ENCODE peak calls at places on chromosomes 1 and 21, in four cellular contexts. One of them, this sample, is unnamed.

GRCh38 chr1:190837888-190838287 is 360.2 kb upstream of the BRINP3 start:
- DNase-seq in CD8-positive, alpha-beta T cell: no peak
- DNase-seq in CD4-positive, CD25-positive, alpha-beta regulatory T cell: no peak
- DNase-seq in pancreas: no peak
- DNase-seq in this sample: no peak

GRCh38 chr1:222043444-222044292 is 301.8 kb upstream of the DUSP10 start:
- DNase-seq in CD8-positive, alpha-beta T cell: no peak
- DNase-seq in CD4-positive, CD25-positive, alpha-beta regulatory T cell: no peak
- DNase-seq in pancreas: no peak
- DNase-seq in this sample: no peak

GRCh38 chr1:60268451-60268850 is 194.9 kb upstream of the C1orf87 start:
- DNase-seq in CD8-positive, alpha-beta T cell: no peak
- DNase-seq in CD4-positive, CD25-positive, alpha-beta regulatory T cell: no peak
- DNase-seq in pancreas: no peak
- DNase-seq in this sample: no peak

GRCh38 chr1:223831755-223832636 is 13.8 kb downstream of the TP53BP2 start:
- DNase-seq in CD8-positive, alpha-beta T cell: no peak
- DNase-seq in CD4-positive, CD25-positive, alpha-beta regulatory T cell: no peak
- DNase-seq in pancreas: no peak
- DNase-seq in this sample: peak; percentile 52

GRCh38 chr1:93552751-93553455 is 105.0 kb downstream of the FNBP1L start:
- DNase-seq in CD8-positive, alpha-beta T cell: no peak
- DNase-seq in CD4-positive, CD25-positive, alpha-beta regulatory T cell: no peak
- DNase-seq in pancreas: no peak
- DNase-seq in this sample: no peak

GRCh38 chr1:16026723-16027484 is 5.1 kb downstream of the CLCNKA start:
- DNase-seq in CD8-positive, alpha-beta T cell: peak; percentile 4
- DNase-seq in CD4-positive, CD25-positive, alpha-beta regulatory T cell: no peak
- DNase-seq in pancreas: peak; percentile 27
- DNase-seq in this sample: peak; percentile 11

GRCh38 chr1:157156058-157156541 is 17.9 kb upstream of the ETV3 start:
- DNase-seq in CD8-positive, alpha-beta T cell: peak; percentile 58
- DNase-seq in CD4-positive, CD25-positive, alpha-beta regulatory T cell: peak; percentile 67
- DNase-seq in pancreas: peak; percentile 68
- DNase-seq in this sample: peak; percentile 62

GRCh38 chr1:160116277-160117147 is 953 bp downstream of the ATP1A2 start:
- DNase-seq in CD8-positive, alpha-beta T cell: no peak
- DNase-seq in CD4-positive, CD25-positive, alpha-beta regulatory T cell: no peak
- DNase-seq in pancreas: no peak
- DNase-seq in this sample: no peak

GRCh38 chr1:39679821-39680220 is 7.9 kb upstream of the NT5C1A start:
- DNase-seq in CD8-positive, alpha-beta T cell: no peak
- DNase-seq in CD4-positive, CD25-positive, alpha-beta regulatory T cell: no peak
- DNase-seq in pancreas: no peak
- DNase-seq in this sample: no peak

GRCh38 chr21:45937721-45938452 is 43.7 kb upstream of the COL6A1 start:
- DNase-seq in CD8-positive, alpha-beta T cell: no peak
- DNase-seq in CD4-positive, CD25-positive, alpha-beta regulatory T cell: no peak
- DNase-seq in pancreas: no peak
- DNase-seq in this sample: no peak

GRCh38 chr1:118555638-118556037 is 370.6 kb upstream of the SPAG17 start:
- DNase-seq in CD8-positive, alpha-beta T cell: no peak
- DNase-seq in CD4-positive, CD25-positive, alpha-beta regulatory T cell: no peak
- DNase-seq in pancreas: no peak
- DNase-seq in this sample: no peak

GRCh38 chr1:16260814-16261213 is 23.8 kb upstream of the CPLANE2 start:
- DNase-seq in CD8-positive, alpha-beta T cell: no peak
- DNase-seq in CD4-positive, CD25-positive, alpha-beta regulatory T cell: no peak
- DNase-seq in pancreas: no peak
- DNase-seq in this sample: no peak

GRCh38 chr1:199205740-199206139 is 566.9 kb downstream of the PTPRC start:
- DNase-seq in CD8-positive, alpha-beta T cell: no peak
- DNase-seq in CD4-positive, CD25-positive, alpha-beta regulatory T cell: no peak
- DNase-seq in pancreas: no peak
- DNase-seq in this sample: no peak

GRCh38 chr1:26530540-26530897 is 958 bp downstream of the RPS6KA1 start:
- DNase-seq in CD8-positive, alpha-beta T cell: no peak
- DNase-seq in CD4-positive, CD25-positive, alpha-beta regulatory T cell: no peak
- DNase-seq in pancreas: peak; percentile 34
- DNase-seq in this sample: no peak

GRCh38 chr1:115828101-115829022 is 12.6 kb downstream of the NHLH2 start:
- DNase-seq in CD8-positive, alpha-beta T cell: no peak
- DNase-seq in CD4-positive, CD25-positive, alpha-beta regulatory T cell: no peak
- DNase-seq in pancreas: peak; percentile 28
- DNase-seq in this sample: no peak

GRCh38 chr1:162014202-162014601 is 9.5 kb downstream of the OLFML2B start:
- DNase-seq in CD8-positive, alpha-beta T cell: no peak
- DNase-seq in CD4-positive, CD25-positive, alpha-beta regulatory T cell: no peak
- DNase-seq in pancreas: no peak
- DNase-seq in this sample: no peak

GRCh38 chr1:38029725-38030511 is 16.7 kb downstream of the POU3F1 start:
- DNase-seq in CD8-positive, alpha-beta T cell: no peak
- DNase-seq in CD4-positive, CD25-positive, alpha-beta regulatory T cell: no peak
- DNase-seq in pancreas: peak; percentile 73
- DNase-seq in this sample: peak; percentile 23

GRCh38 chr1:43577647-43578542 is 47.2 kb downstream of the PTPRF start:
- DNase-seq in CD8-positive, alpha-beta T cell: no peak
- DNase-seq in CD4-positive, CD25-positive, alpha-beta regulatory T cell: no peak
- DNase-seq in pancreas: no peak
- DNase-seq in this sample: no peak

GRCh38 chr1:114458208-114458777 is 52.7 kb downstream of the TRIM33 start:
- DNase-seq in CD8-positive, alpha-beta T cell: no peak
- DNase-seq in CD4-positive, CD25-positive, alpha-beta regulatory T cell: no peak
- DNase-seq in pancreas: no peak
- DNase-seq in this sample: no peak

GRCh38 chr1:28986296-28986910 is 72.0 kb downstream of the EPB41 start:
- DNase-seq in CD8-positive, alpha-beta T cell: no peak
- DNase-seq in CD4-positive, CD25-positive, alpha-beta regulatory T cell: no peak
- DNase-seq in pancreas: no peak
- DNase-seq in this sample: no peak

DNA sequence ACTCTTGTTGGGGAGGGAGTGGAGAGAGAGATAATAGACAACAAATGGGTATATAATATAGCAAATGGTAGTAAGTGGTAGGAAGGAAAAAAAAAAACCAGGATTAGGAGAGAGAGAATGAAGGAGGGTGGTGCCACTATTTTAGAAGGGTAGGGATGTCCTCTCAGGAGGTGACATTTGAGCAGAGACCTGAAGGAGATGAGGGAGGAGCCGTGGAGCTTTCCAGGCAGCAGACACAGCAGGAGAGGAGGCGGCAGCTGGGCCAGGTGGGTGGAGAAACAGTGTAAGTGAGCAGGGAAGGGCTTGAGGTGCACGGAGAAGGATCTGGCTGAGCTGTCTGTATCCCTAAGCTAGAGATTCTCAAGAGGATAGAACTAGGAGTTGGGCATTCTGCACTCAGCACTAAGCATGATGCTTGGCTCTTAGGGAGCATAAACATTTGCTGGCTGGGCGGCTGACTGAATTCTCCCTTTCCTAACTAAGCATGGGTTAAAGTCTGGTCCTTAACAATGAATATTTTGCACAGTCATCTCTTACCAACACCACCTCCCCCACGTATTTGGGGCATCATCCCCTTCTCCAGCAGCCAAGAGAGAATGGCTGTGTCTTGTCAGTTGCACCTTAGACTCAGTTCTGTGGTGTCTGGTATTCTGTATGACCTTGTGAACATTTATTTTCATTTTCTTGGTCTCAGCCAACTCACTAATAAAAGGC is 27.6 kb upstream of the SARS1 start:
- DNase-seq in CD8-positive, alpha-beta T cell: no peak
- DNase-seq in CD4-positive, CD25-positive, alpha-beta regulatory T cell: no peak
- DNase-seq in pancreas: no peak
- DNase-seq in this sample: no peak
- H3K4me1 ChIP-seq in CD8-positive, alpha-beta T cell: no peaks in the 10 kb centered on the region
- H3K4me1 ChIP-seq in CD4-positive, CD25-positive, alpha-beta regulatory T cell: no peaks in the 10 kb centered on the region
- H3K4me1 ChIP-seq in pancreas: peaks cover 59% of the 10 kb centered on the region
- H3K4me1 ChIP-seq in this sample: no peaks in the 10 kb centered on the region

DNA sequence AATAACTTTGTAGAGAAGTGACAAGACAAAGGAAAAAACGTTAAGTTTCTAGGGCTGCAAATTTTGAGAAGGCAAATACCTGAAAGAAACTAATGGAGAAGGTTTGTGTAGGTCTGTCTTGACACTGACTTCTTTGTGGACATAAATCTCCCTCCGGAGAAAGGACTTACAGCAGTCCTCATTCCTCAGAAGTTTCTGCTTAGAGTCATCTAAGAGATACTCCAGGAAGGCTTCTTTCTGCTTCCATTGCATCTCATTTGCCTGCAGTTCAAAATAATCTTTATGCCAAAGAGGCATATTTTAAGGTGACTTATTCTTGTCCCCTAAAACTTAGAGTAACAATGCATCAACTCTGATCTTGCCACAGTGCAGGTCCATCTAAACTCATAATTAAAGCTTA is 4.4 kb upstream of the C4BPB start:
- DNase-seq in CD8-positive, alpha-beta T cell: no peak
- DNase-seq in CD4-positive, CD25-positive, alpha-beta regulatory T cell: no peak
- DNase-seq in pancreas: no peak
- DNase-seq in this sample: no peak
- H3K4me1 ChIP-seq in CD8-positive, alpha-beta T cell: peaks cover 17% of the 10 kb centered on the region
- H3K4me1 ChIP-seq in CD4-positive, CD25-positive, alpha-beta regulatory T cell: no peaks in the 10 kb centered on the region
- H3K4me1 ChIP-seq in pancreas: peaks cover 21% of the 10 kb centered on the region
- H3K4me1 ChIP-seq in this sample: no peaks in the 10 kb centered on the region

DNA sequence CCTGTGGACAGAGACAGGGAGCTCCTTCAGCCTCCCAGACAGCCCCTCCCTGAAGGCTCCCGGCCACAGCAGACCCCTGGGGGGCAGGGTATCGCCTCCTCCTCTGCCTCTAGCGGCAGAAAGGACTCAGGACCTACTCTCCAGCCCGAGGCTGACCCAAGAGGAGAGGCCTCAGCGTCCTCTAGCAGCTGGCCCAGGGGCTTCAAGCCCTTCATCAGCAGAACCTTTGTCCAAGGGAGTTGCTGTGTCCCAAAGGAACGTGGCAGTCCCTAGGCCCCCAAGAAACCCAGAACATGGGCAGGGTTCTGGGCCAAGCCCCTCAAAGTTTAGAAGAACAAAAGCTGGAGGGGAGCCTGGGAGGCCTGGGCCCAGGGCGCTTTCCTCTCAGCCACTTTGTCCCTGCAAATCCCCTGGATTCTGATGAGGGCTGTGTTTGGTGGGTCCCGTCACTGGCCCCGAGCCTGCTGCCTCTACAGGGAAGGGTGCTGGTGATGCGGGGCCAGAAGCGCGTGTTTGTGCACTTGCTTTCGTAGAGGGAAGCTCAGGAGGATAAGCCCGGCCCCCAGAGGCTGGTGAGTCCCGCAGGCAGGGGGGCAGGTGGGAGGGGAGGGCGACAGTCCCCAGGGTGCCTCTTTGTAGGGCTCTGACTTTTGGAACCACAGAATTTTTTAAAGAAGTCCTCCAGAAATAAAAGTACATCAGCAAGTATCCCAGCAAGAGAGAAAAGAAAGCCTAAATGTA is 13.3 kb downstream of the ITGB2 start:
- DNase-seq in CD8-positive, alpha-beta T cell: no peak
- DNase-seq in CD4-positive, CD25-positive, alpha-beta regulatory T cell: no peak
- DNase-seq in pancreas: no peak
- DNase-seq in this sample: no peak
- H3K4me1 ChIP-seq in CD8-positive, alpha-beta T cell: peaks cover 68% of the 10 kb centered on the region
- H3K4me1 ChIP-seq in CD4-positive, CD25-positive, alpha-beta regulatory T cell: peaks cover 28% of the 10 kb centered on the region
- H3K4me1 ChIP-seq in pancreas: peaks cover 16% of the 10 kb centered on the region
- H3K4me1 ChIP-seq in this sample: peaks cover 62% of the 10 kb centered on the region

GRCh38 chr1:183844806-183845205 is 39.9 kb downstream of the RGL1 start:
- DNase-seq in CD8-positive, alpha-beta T cell: no peak
- DNase-seq in CD4-positive, CD25-positive, alpha-beta regulatory T cell: no peak
- DNase-seq in pancreas: no peak
- DNase-seq in this sample: no peak

GRCh38 chr1:183847646-183848045 is 42.7 kb downstream of the RGL1 start:
- DNase-seq in CD8-positive, alpha-beta T cell: no peak
- DNase-seq in CD4-positive, CD25-positive, alpha-beta regulatory T cell: no peak
- DNase-seq in pancreas: no peak
- DNase-seq in this sample: no peak

GRCh38 chr1:183842817-183843187 is 37.9 kb downstream of the RGL1 start:
- DNase-seq in CD8-positive, alpha-beta T cell: no peak
- DNase-seq in CD4-positive, CD25-positive, alpha-beta regulatory T cell: peak; percentile 0
- DNase-seq in pancreas: no peak
- DNase-seq in this sample: no peak

GRCh38 chr1:183841950-183842816 is 37.3 kb downstream of the RGL1 start:
- DNase-seq in CD8-positive, alpha-beta T cell: no peak
- DNase-seq in CD4-positive, CD25-positive, alpha-beta regulatory T cell: peak; percentile 12
- DNase-seq in pancreas: no peak
- DNase-seq in this sample: peak; percentile 14

GRCh38 chr1:183845681-183846080 is 40.8 kb downstream of the RGL1 start:
- DNase-seq in CD8-positive, alpha-beta T cell: no peak
- DNase-seq in CD4-positive, CD25-positive, alpha-beta regulatory T cell: no peak
- DNase-seq in pancreas: no peak
- DNase-seq in this sample: no peak
- H3K4me1 ChIP-seq in CD8-positive, alpha-beta T cell: peaks cover 12% of the 10 kb centered on the region
- H3K4me1 ChIP-seq in CD4-positive, CD25-positive, alpha-beta regulatory T cell: peaks cover 12% of the 10 kb centered on the region
- H3K4me1 ChIP-seq in pancreas: peaks cover 13% of the 10 kb centered on the region
- H3K4me1 ChIP-seq in this sample: peaks cover 6% of the 10 kb centered on the region

GRCh38 chr1:171344473-171344820 is 30.5 kb downstream of the FMO4 start:
- DNase-seq in CD8-positive, alpha-beta T cell: no peak
- DNase-seq in CD4-positive, CD25-positive, alpha-beta regulatory T cell: no peak
- DNase-seq in pancreas: peak; percentile 33
- DNase-seq in this sample: no peak

GRCh38 chr1:171345536-171345935 is 31.6 kb downstream of the FMO4 start:
- DNase-seq in CD8-positive, alpha-beta T cell: no peak
- DNase-seq in CD4-positive, CD25-positive, alpha-beta regulatory T cell: no peak
- DNase-seq in pancreas: no peak
- DNase-seq in this sample: no peak

GRCh38 chr1:171350579-171350978 is 36.6 kb downstream of the FMO4 start:
- DNase-seq in CD8-positive, alpha-beta T cell: no peak
- DNase-seq in CD4-positive, CD25-positive, alpha-beta regulatory T cell: no peak
- DNase-seq in pancreas: no peak
- DNase-seq in this sample: no peak

GRCh38 chr1:171343727-171344472 is 29.9 kb downstream of the FMO4 start:
- DNase-seq in CD8-positive, alpha-beta T cell: no peak
- DNase-seq in CD4-positive, CD25-positive, alpha-beta regulatory T cell: no peak
- DNase-seq in pancreas: peak; percentile 10
- DNase-seq in this sample: no peak

GRCh38 chr1:171346866-171347265 is 32.9 kb downstream of the FMO4 start:
- DNase-seq in CD8-positive, alpha-beta T cell: no peak
- DNase-seq in CD4-positive, CD25-positive, alpha-beta regulatory T cell: no peak
- DNase-seq in pancreas: no peak
- DNase-seq in this sample: no peak
- H3K4me1 ChIP-seq in CD8-positive, alpha-beta T cell: no peaks in the 10 kb centered on the region
- H3K4me1 ChIP-seq in CD4-positive, CD25-positive, alpha-beta regulatory T cell: no peaks in the 10 kb centered on the region
- H3K4me1 ChIP-seq in pancreas: no peaks in the 10 kb centered on the region
- H3K4me1 ChIP-seq in this sample: no peaks in the 10 kb centered on the region

DNA sequence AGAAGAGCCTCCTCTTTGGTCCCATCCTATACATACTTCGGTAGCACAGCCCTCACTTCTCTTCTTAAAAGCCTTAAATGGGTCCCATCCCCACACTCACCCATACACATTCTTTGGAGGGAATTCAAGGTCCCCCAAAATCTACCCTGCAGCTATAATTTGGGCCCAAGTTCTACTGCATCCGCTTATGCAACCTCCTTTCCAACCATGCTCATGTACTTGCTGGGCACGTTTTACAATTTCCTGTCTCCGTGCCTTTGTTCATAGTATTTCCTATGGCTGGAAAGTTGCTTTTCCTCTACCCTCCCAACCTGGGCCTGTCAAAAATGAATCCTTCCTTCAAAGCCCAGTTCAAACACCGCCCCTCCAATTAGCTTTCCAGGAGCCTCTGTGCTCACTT is 99.7 kb downstream of the SLC45A1 start:
- DNase-seq in CD8-positive, alpha-beta T cell: no peak
- DNase-seq in CD4-positive, CD25-positive, alpha-beta regulatory T cell: no peak
- DNase-seq in pancreas: no peak
- DNase-seq in this sample: no peak
- H3K4me1 ChIP-seq in CD8-positive, alpha-beta T cell: peaks cover 49% of the 10 kb centered on the region
- H3K4me1 ChIP-seq in CD4-positive, CD25-positive, alpha-beta regulatory T cell: peaks cover 63% of the 10 kb centered on the region
- H3K4me1 ChIP-seq in pancreas: peaks cover 76% of the 10 kb centered on the region
- H3K4me1 ChIP-seq in this sample: peaks cover 80% of the 10 kb centered on the region